ENCODE peak calls at places on chromosomes 12 and 14, in seven cellular contexts. Y, S, B, H, X, M and O are unnamed samples.

GRCh38 chr14:92215579-92215978 is 93.8 kb downstream of the CPSF2 start:
- DNase-seq in Y (no peak), S (no peak), B (no peak), H (no peak), X (no peak), M (no peak), O (no peak)

GRCh38 chr12:114355389-114356088 is 50.4 kb downstream of the TBX5 start:
- DNase-seq in Y (peak), S (no peak), B (no peak), H (peak), X (no peak), M (no peak), O (peak)

GRCh38 chr12:52147367-52147972 is 44.3 kb downstream of the KRT80 start:
- DNase-seq in Y (peak), S (peak), B (peak), H (no peak), X (no peak), M (peak), O (no peak)

GRCh38 chr12:47903151-47903611 is 1.6 kb downstream of the VDR start:
- DNase-seq in Y (no peak), S (no peak), B (peak), H (no peak), X (no peak), M (peak), O (no peak)

GRCh38 chr12:46701356-46701755 is 124.4 kb downstream of the SLC38A4 start:
- DNase-seq in Y (no peak), S (no peak), B (no peak), H (no peak), X (no peak), M (no peak), O (peak)

GRCh38 chr12:22461786-22462185 is 82.6 kb downstream of the C2CD5 start:
- DNase-seq in Y (no peak), S (no peak), B (no peak), H (no peak), X (no peak), M (no peak), O (no peak)

GRCh38 chr12:40054554-40055226 is 51.2 kb downstream of the SLC2A13 start:
- DNase-seq in Y (peak), S (no peak), B (no peak), H (peak), X (no peak), M (no peak), O (no peak)

GRCh38 chr14:36947362-36947761 is 225.0 kb downstream of the SLC25A21 start:
- DNase-seq in Y (no peak), S (no peak), B (no peak), H (no peak), X (no peak), M (no peak), O (no peak)

GRCh38 chr14:98298481-98299227 is 973.3 kb downstream of the BCL11B start:
- DNase-seq in Y (no peak), S (no peak), B (no peak), H (no peak), X (no peak), M (no peak), O (no peak)

GRCh38 chr14:61229475-61229888 is 51.7 kb downstream of the TMEM30B start:
- DNase-seq in Y (no peak), S (no peak), B (no peak), H (no peak), X (no peak), M (peak), O (peak)

GRCh38 chr14:21054123-21054767 is 3.4 kb upstream of the RNASE8 start:
- DNase-seq in Y (no peak), S (no peak), B (peak), H (no peak), X (no peak), M (no peak), O (no peak)

GRCh38 chr12:108597559-108598471 is at the start of gene TMEM119:
- DNase-seq in Y (peak), S (no peak), B (peak), H (peak), X (no peak), M (no peak), O (peak)

GRCh38 chr12:76142305-76142704 is 57.8 kb upstream of the NAP1L1 start:
- DNase-seq in Y (no peak), S (no peak), B (no peak), H (no peak), X (no peak), M (no peak), O (no peak)

GRCh38 chr14:72416892-72417291 is 477.0 kb downstream of the DPF3 start:
- DNase-seq in Y (no peak), S (peak), B (no peak), H (no peak), X (no peak), M (no peak), O (no peak)

GRCh38 chr12:116093915-116094314 is 183.6 kb downstream of the MED13L start:
- DNase-seq in Y (no peak), S (no peak), B (no peak), H (no peak), X (no peak), M (no peak), O (no peak)

GRCh38 chr14:26174395-26174794 is 423.4 kb downstream of the NOVA1 start:
- DNase-seq in Y (no peak), S (no peak), B (no peak), H (no peak), X (no peak), M (no peak), O (no peak)

GRCh38 chr12:12919666-12920435 is 28.5 kb downstream of the GPRC5A start:
- DNase-seq in Y (no peak), S (no peak), B (no peak), H (no peak), X (no peak), M (no peak), O (no peak)

GRCh38 chr12:42935756-42936155 is 346.2 kb upstream of the PRICKLE1 start:
- DNase-seq in Y (no peak), S (no peak), B (no peak), H (peak), X (no peak), M (no peak), O (no peak)

GRCh38 chr12:79402626-79403025 is 288.1 kb downstream of the PAWR start:
- DNase-seq in Y (no peak), S (no peak), B (no peak), H (no peak), X (no peak), M (no peak), O (no peak)

GRCh38 chr12:102757154-102757873 is 159.7 kb downstream of the PAH start:
- DNase-seq in Y (peak), S (no peak), B (no peak), H (no peak), X (no peak), M (no peak), O (no peak)

GRCh38 chr12:52074006-52074405 is 4.2 kb downstream of the ATG101 start:
- DNase-seq in Y (peak), S (no peak), B (no peak), H (no peak), X (no peak), M (no peak), O (no peak)

GRCh38 chr12:130620281-130620680 is 95.8 kb downstream of the RIMBP2 start:
- DNase-seq in Y (no peak), S (no peak), B (no peak), H (no peak), X (no peak), M (no peak), O (no peak)

GRCh38 chr14:61420326-61420725 is 98.9 kb downstream of the PRKCH start:
- DNase-seq in Y (no peak), S (no peak), B (no peak), H (no peak), X (no peak), M (peak), O (no peak)

GRCh38 chr12:77120695-77121094 is 55.3 kb upstream of the E2F7 start:
- DNase-seq in Y (no peak), S (no peak), B (no peak), H (no peak), X (no peak), M (no peak), O (no peak)

GRCh38 chr14:29911815-29912214 is 15.8 kb downstream of the PRKD1 start:
- DNase-seq in Y (no peak), S (no peak), B (no peak), H (no peak), X (no peak), M (no peak), O (no peak)

GRCh38 chr12:59070534-59070933 is 150.2 kb upstream of the LRIG3 start:
- DNase-seq in Y (no peak), S (no peak), B (no peak), H (no peak), X (no peak), M (no peak), O (no peak)